ENCODE peak calls at places on chromosomes 3 and 15, in seven cellular contexts. One of them, this sample, is unnamed.

GRCh38 chr3:127816783-127817182 is 5.5 kb downstream of the MGLL start:
- DNase-seq in PC-3: no peak
- DNase-seq in H1: no peak
- DNase-seq in fibroblast of lung: no peak
- DNase-seq in GM23248: no peak
- DNase-seq in MM.1S: no peak
- DNase-seq in mammary epithelial cell: no peak
- DNase-seq in this sample: no peak

GRCh38 chr3:30245805-30246622 is 360.4 kb upstream of the TGFBR2 start:
- DNase-seq in H1: peak; percentile 46
- DNase-seq in GM23248: no peak
- DNase-seq in PC-3: no peak
- DNase-seq in fibroblast of lung: no peak
- DNase-seq in mammary epithelial cell: no peak
- DNase-seq in MM.1S: no peak
- DNase-seq in this sample: no peak

GRCh38 chr3:187669675-187670504 is at the start of gene SST:
- DNase-seq in PC-3: peak; percentile 51
- DNase-seq in fibroblast of lung: peak; percentile 56
- DNase-seq in MM.1S: peak; percentile 42
- DNase-seq in mammary epithelial cell: peak; percentile 52
- DNase-seq in GM23248: peak; percentile 70
- DNase-seq in H1: peak; percentile 85
- DNase-seq in this sample: peak; percentile 92

GRCh38 chr15:43376017-43376705 is 5.3 kb downstream of the TUBGCP4 start:
- DNase-seq in PC-3: peak; percentile 69
- DNase-seq in mammary epithelial cell: peak; percentile 24
- DNase-seq in fibroblast of lung: peak; percentile 39
- DNase-seq in GM23248: peak; percentile 61
- DNase-seq in H1: peak; percentile 60
- DNase-seq in MM.1S: peak; percentile 53
- DNase-seq in this sample: peak; percentile 69

GRCh38 chr3:184821034-184821433 is 9.1 kb downstream of the VPS8 start:
- DNase-seq in PC-3: no peak
- DNase-seq in H1: no peak
- DNase-seq in GM23248: no peak
- DNase-seq in mammary epithelial cell: no peak
- DNase-seq in fibroblast of lung: no peak
- DNase-seq in MM.1S: no peak
- DNase-seq in this sample: no peak

GRCh38 chr15:39165026-39165706 is 415.7 kb upstream of the THBS1 start:
- DNase-seq in GM23248: peak; percentile 66
- DNase-seq in fibroblast of lung: peak; percentile 40
- DNase-seq in mammary epithelial cell: no peak
- DNase-seq in H1: no peak
- DNase-seq in MM.1S: no peak
- DNase-seq in PC-3: no peak
- DNase-seq in this sample: no peak

GRCh38 chr3:143266512-143266911 is 146.9 kb downstream of the CHST2 start:
- DNase-seq in MM.1S: no peak
- DNase-seq in mammary epithelial cell: no peak
- DNase-seq in fibroblast of lung: peak; percentile 45
- DNase-seq in H1: no peak
- DNase-seq in PC-3: no peak
- DNase-seq in GM23248: peak; percentile 55
- DNase-seq in this sample: no peak

GRCh38 chr3:69051796-69052566 is at the start of gene TMF1:
- DNase-seq in PC-3: peak; percentile 93
- DNase-seq in fibroblast of lung: peak; percentile 99
- DNase-seq in MM.1S: peak; percentile 99
- DNase-seq in GM23248: peak; percentile 100
- DNase-seq in H1: peak; percentile 97
- DNase-seq in mammary epithelial cell: peak; percentile 98
- DNase-seq in this sample: peak; percentile 99

GRCh38 chr15:71312194-71312708 is 197.0 kb downstream of the THSD4 start:
- DNase-seq in GM23248: no peak
- DNase-seq in MM.1S: no peak
- DNase-seq in mammary epithelial cell: no peak
- DNase-seq in PC-3: no peak
- DNase-seq in H1: no peak
- DNase-seq in fibroblast of lung: no peak
- DNase-seq in this sample: peak; percentile 63

GRCh38 chr15:52683585-52683984 is 4.4 kb upstream of the ATOSA start:
- DNase-seq in PC-3: no peak
- DNase-seq in MM.1S: peak; percentile 73
- DNase-seq in H1: no peak
- DNase-seq in GM23248: no peak
- DNase-seq in mammary epithelial cell: no peak
- DNase-seq in fibroblast of lung: no peak
- DNase-seq in this sample: no peak

GRCh38 chr3:141294848-141295247 is 63.2 kb downstream of the PXYLP1 start:
- DNase-seq in mammary epithelial cell: peak; percentile 75
- DNase-seq in PC-3: peak; percentile 64
- DNase-seq in MM.1S: no peak
- DNase-seq in H1: no peak
- DNase-seq in fibroblast of lung: peak; percentile 72
- DNase-seq in GM23248: peak; percentile 89
- DNase-seq in this sample: no peak

DNA sequence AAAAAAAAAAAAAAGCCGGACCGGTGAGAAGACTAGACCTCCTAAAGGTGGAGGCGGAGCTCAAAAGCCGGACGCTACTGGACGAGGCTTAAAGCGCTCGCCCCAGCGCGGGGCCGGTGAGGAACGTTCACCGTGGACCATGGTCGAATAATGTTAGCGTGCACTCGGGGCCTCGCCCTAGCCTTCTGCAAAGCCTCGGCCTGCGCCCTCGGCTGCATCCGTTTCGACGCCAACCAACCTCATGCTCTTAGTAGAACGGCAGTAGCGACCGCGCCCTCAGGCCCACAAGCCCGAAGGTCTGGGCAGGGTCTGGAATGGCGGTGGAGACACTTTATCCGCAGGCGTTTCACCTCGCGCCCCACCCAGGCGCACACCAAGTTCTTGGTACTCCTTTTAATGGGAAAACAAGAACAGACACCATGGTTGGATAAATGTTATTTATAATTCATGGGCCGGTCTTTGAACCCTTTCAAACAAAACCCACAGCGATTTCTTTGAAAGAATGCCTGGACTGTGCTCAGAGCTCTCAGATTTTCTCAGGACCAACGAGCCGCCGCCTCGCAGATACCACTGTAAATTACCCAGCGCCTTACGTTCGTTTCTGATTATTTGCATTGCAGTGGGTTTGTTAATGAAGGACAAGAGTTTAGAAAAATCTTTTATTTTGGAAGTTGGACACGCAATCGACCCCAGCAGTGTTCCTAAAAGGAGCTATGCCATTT is 1.3 kb upstream of the ISL2 start:
- DNase-seq in H1: peak; percentile 73
- DNase-seq in PC-3: no peak
- DNase-seq in fibroblast of lung: peak; percentile 26
- DNase-seq in GM23248: no peak
- DNase-seq in mammary epithelial cell: no peak
- DNase-seq in MM.1S: no peak
- DNase-seq in this sample: peak; percentile 66
- TF ChIP-seq EZH2 in H1: peak; percentile 36
- TF ChIP-seq EZH2 in PC-3: no peak
- TF ChIP-seq EZH2 in fibroblast of lung: peak; percentile 67
- TF ChIP-seq EZH2 in GM23248: no peak
- TF ChIP-seq EZH2 in mammary epithelial cell: no peak
- TF ChIP-seq EZH2 in MM.1S: no peak
- TF ChIP-seq EZH2 in this sample: peak; percentile 62

GRCh38 chr3:98025392-98025791 is 9.7 kb downstream of the GABRR3 start:
- DNase-seq in PC-3: no peak
- DNase-seq in H1: no peak
- DNase-seq in fibroblast of lung: no peak
- DNase-seq in GM23248: no peak
- DNase-seq in mammary epithelial cell: no peak
- DNase-seq in MM.1S: no peak
- DNase-seq in this sample: no peak
- TF ChIP-seq EZH2 in PC-3: no peak
- TF ChIP-seq EZH2 in H1: no peak
- TF ChIP-seq EZH2 in fibroblast of lung: no peak
- TF ChIP-seq EZH2 in GM23248: no peak
- TF ChIP-seq EZH2 in mammary epithelial cell: no peak
- TF ChIP-seq EZH2 in MM.1S: no peak
- TF ChIP-seq EZH2 in this sample: no peak

GRCh38 chr15:69664572-69665326 is 212.1 kb downstream of the RPLP1 start:
- DNase-seq in H1: no peak
- DNase-seq in GM23248: no peak
- DNase-seq in MM.1S: no peak
- DNase-seq in PC-3: no peak
- DNase-seq in mammary epithelial cell: no peak
- DNase-seq in fibroblast of lung: no peak
- DNase-seq in this sample: no peak
- TF ChIP-seq EZH2 in H1: no peak
- TF ChIP-seq EZH2 in GM23248: no peak
- TF ChIP-seq EZH2 in MM.1S: no peak
- TF ChIP-seq EZH2 in PC-3: no peak
- TF ChIP-seq EZH2 in mammary epithelial cell: no peak
- TF ChIP-seq EZH2 in fibroblast of lung: no peak
- TF ChIP-seq EZH2 in this sample: no peak

GRCh38 chr3:186570096-186570940 is at the start of gene DNAJB11:
- DNase-seq in GM23248: peak; percentile 100
- DNase-seq in fibroblast of lung: peak; percentile 100
- DNase-seq in MM.1S: peak; percentile 100
- DNase-seq in mammary epithelial cell: peak; percentile 100
- DNase-seq in H1: peak; percentile 98
- DNase-seq in PC-3: peak; percentile 99
- DNase-seq in this sample: peak; percentile 99
- TF ChIP-seq EZH2 in GM23248: no peak
- TF ChIP-seq EZH2 in fibroblast of lung: no peak
- TF ChIP-seq EZH2 in MM.1S: no peak
- TF ChIP-seq EZH2 in mammary epithelial cell: no peak
- TF ChIP-seq EZH2 in H1: no peak
- TF ChIP-seq EZH2 in PC-3: no peak
- TF ChIP-seq EZH2 in this sample: no peak

This sample was measured in neural progenitor cell.